ENCODE peak calls at places on chromosomes 7 and 10, in seven cellular contexts. Y is globus pallidus; E is neural progenitor cell; Q is activated T-helper 1 cell treated with Interleukin-2 at 50 U/mL for 16 hours; M is kidney epithelial cell; J is stimulated activated CD8-positive, alpha-beta memory T cell treated with anti-CD3 and anti-CD28 coated beads, Interleukin-7, amount 100 ng/mL, for 24 hours; V is spleen. L is an unnamed sample.

GRCh38 chr7:98993024-98993897 is 114.9 kb downstream of the TRRAP start:
- DNase-seq in V (no peak), Y (no peak), J (no peak), M (no peak), Q (no peak), E (no peak), L (no peak)

GRCh38 chr10:80542053-80542452 is 4.4 kb downstream of the SH2D4B start:
- DNase-seq in V (no peak), J (no peak), Q (no peak), Y (no peak), E (no peak), M (no peak), L (no peak)

GRCh38 chr10:82267014-82267413 is 392.0 kb downstream of the NRG3 start:
- DNase-seq in E (no peak), M (no peak), Y (no peak), Q (no peak), V (no peak), J (no peak), L (no peak)

GRCh38 chr7:94565247-94565894 is 55.8 kb downstream of the CASD1 start:
- DNase-seq in Q (no peak), J (no peak), M (no peak), E (no peak), Y (no peak), V (no peak), L (no peak)

GRCh38 chr10:109343293-109343692 is 580.0 kb downstream of the XPNPEP1 start:
- DNase-seq in J (no peak), V (no peak), Y (no peak), E (no peak), M (peak), Q (no peak), L (no peak)

GRCh38 chr7:95411036-95411435 is 14.9 kb upstream of the PON3 start:
- DNase-seq in M (no peak), Q (no peak), Y (no peak), V (no peak), J (no peak), E (no peak), L (no peak)

GRCh38 chr7:66910789-66911188 is 10.2 kb upstream of the TMEM248 start:
- DNase-seq in V (no peak), Y (no peak), E (no peak), J (no peak), M (no peak), Q (no peak), L (no peak)

GRCh38 chr10:110502851-110503301 is 5.2 kb downstream of the DUSP5 start:
- DNase-seq in V (no peak), Q (no peak), J (no peak), Y (peak), E (no peak), M (no peak), L (peak)

GRCh38 chr10:113056030-113056429 is 106.0 kb downstream of the TCF7L2 start:
- DNase-seq in M (no peak), V (no peak), Q (no peak), J (no peak), Y (no peak), E (no peak), L (no peak)

GRCh38 chr10:77737608-77738007 is 100.0 kb upstream of the KCNMA1 start:
- DNase-seq in E (no peak), J (no peak), Q (no peak), M (peak), V (no peak), Y (no peak), L (no peak)